ENCODE peak calls at places on chromosome 6, in four cellular contexts. Y is EH, I is fibroblast of pulmonary artery, X is colonic mucosa. M is an unnamed sample.

GRCh38 chr6:11596640-11597237 is 59.2 kb downstream of the TMEM170B start:
- DNase-seq in I (no peak), X (no peak), Y (no peak), M (no peak)

GRCh38 chr6:79467716-79468115 is 69.5 kb downstream of the LCA5 start:
- DNase-seq in Y (peak), X (no peak), I (no peak), M (no peak)

GRCh38 chr6:143754204-143754603 is 76.4 kb downstream of the PHACTR2 start:
- DNase-seq in I (no peak), Y (no peak), X (no peak), M (no peak)

GRCh38 chr6:125169058-125169457 is 15.5 kb downstream of the TPD52L1 start:
- DNase-seq in I (peak), Y (peak), X (no peak), M (no peak)

GRCh38 chr6:81362246-81362645 is 390.2 kb downstream of the TENT5A start:
- DNase-seq in Y (peak), X (no peak), I (peak), M (no peak)

GRCh38 chr6:166420351-166420750 is 37.6 kb upstream of the MPC1 start:
- DNase-seq in Y (peak), I (peak), X (no peak), M (no peak)

GRCh38 chr6:88220493-88220892 is 54.3 kb upstream of the CNR1 start:
- DNase-seq in Y (peak), X (no peak), I (peak), M (peak)

GRCh38 chr6:43076093-43076927 is at the start of gene PTK7:
- DNase-seq in I (peak), Y (peak), X (peak), M (peak)

GRCh38 chr6:41894366-41895299 is 542 bp downstream of the USP49 start:
- DNase-seq in X (no peak), I (peak), Y (peak), M (peak)

GRCh38 chr6:53424300-53424699 is 75.5 kb upstream of the ELOVL5 start:
- DNase-seq in X (no peak), I (no peak), Y (no peak), M (no peak)

GRCh38 chr6:111761783-111762312 is 111.4 kb downstream of the FYN start:
- DNase-seq in I (peak), Y (no peak), X (no peak), M (no peak)

GRCh38 chr6:148700713-148701392 is 46.0 kb upstream of the UST start:
- DNase-seq in I (peak), Y (peak), X (no peak), M (peak)

GRCh38 chr6:14865609-14866100 is 380.2 kb upstream of the JARID2 start:
- DNase-seq in X (no peak), Y (peak), I (peak), M (peak)

M was measured in DND-41.